ENCODE peak calls at places on chromosomes 16 and 17, in nine cellular contexts. One of them, this sample, is unnamed.

GRCh38 chr17:2688351-2689342 is 22.9 kb downstream of the CLUH start:
- DNase-seq in T-helper 22 cell: no peak
- DNase-seq in HuH-7: no peak
- DNase-seq in stimulated activated CD8-positive, alpha-beta memory T cell treated with anti-CD3 and anti-CD28 coated beads, Interleukin-4, amount 100 ng/mL, for 48 hours: peak
- DNase-seq in NCI-H2081: peak
- DNase-seq in stimulated activated CD4-positive, alpha-beta T cell treated with anti-CD3 and anti-CD28 coated beads, Interleukin-1b, Interleukin-23, amount 100 ng/mL, for 1 hour: no peak
- DNase-seq in posterior vena cava: no peak
- DNase-seq in hippocampal formation: no peak
- DNase-seq in left ventricle myocardium superior: peak
- DNase-seq in this sample: no peak

GRCh38 chr16:17846030-17846429 is 375.3 kb upstream of the XYLT1 start:
- DNase-seq in T-helper 22 cell: no peak
- DNase-seq in HuH-7: no peak
- DNase-seq in stimulated activated CD8-positive, alpha-beta memory T cell treated with anti-CD3 and anti-CD28 coated beads, Interleukin-4, amount 100 ng/mL, for 48 hours: no peak
- DNase-seq in NCI-H2081: no peak
- DNase-seq in stimulated activated CD4-positive, alpha-beta T cell treated with anti-CD3 and anti-CD28 coated beads, Interleukin-1b, Interleukin-23, amount 100 ng/mL, for 1 hour: no peak
- DNase-seq in posterior vena cava: no peak
- DNase-seq in hippocampal formation: no peak
- DNase-seq in left ventricle myocardium superior: no peak
- DNase-seq in this sample: no peak

GRCh38 chr17:54944796-54945195 is 23.7 kb downstream of the COX11 start:
- DNase-seq in T-helper 22 cell: no peak
- DNase-seq in HuH-7: no peak
- DNase-seq in stimulated activated CD8-positive, alpha-beta memory T cell treated with anti-CD3 and anti-CD28 coated beads, Interleukin-4, amount 100 ng/mL, for 48 hours: no peak
- DNase-seq in NCI-H2081: no peak
- DNase-seq in stimulated activated CD4-positive, alpha-beta T cell treated with anti-CD3 and anti-CD28 coated beads, Interleukin-1b, Interleukin-23, amount 100 ng/mL, for 1 hour: no peak
- DNase-seq in posterior vena cava: no peak
- DNase-seq in hippocampal formation: no peak
- DNase-seq in left ventricle myocardium superior: no peak
- DNase-seq in this sample: no peak

GRCh38 chr16:88992351-88993005 is 15.5 kb upstream of the CBFA2T3 start:
- DNase-seq in T-helper 22 cell: no peak
- DNase-seq in HuH-7: no peak
- DNase-seq in stimulated activated CD8-positive, alpha-beta memory T cell treated with anti-CD3 and anti-CD28 coated beads, Interleukin-4, amount 100 ng/mL, for 48 hours: no peak
- DNase-seq in NCI-H2081: no peak
- DNase-seq in stimulated activated CD4-positive, alpha-beta T cell treated with anti-CD3 and anti-CD28 coated beads, Interleukin-1b, Interleukin-23, amount 100 ng/mL, for 1 hour: no peak
- DNase-seq in posterior vena cava: no peak
- DNase-seq in hippocampal formation: no peak
- DNase-seq in left ventricle myocardium superior: no peak
- DNase-seq in this sample: no peak

GRCh38 chr17:68054296-68054900 is 18.9 kb downstream of the KPNA2 start:
- DNase-seq in T-helper 22 cell: no peak
- DNase-seq in HuH-7: no peak
- DNase-seq in stimulated activated CD8-positive, alpha-beta memory T cell treated with anti-CD3 and anti-CD28 coated beads, Interleukin-4, amount 100 ng/mL, for 48 hours: no peak
- DNase-seq in NCI-H2081: peak
- DNase-seq in stimulated activated CD4-positive, alpha-beta T cell treated with anti-CD3 and anti-CD28 coated beads, Interleukin-1b, Interleukin-23, amount 100 ng/mL, for 1 hour: no peak
- DNase-seq in posterior vena cava: no peak
- DNase-seq in hippocampal formation: no peak
- DNase-seq in left ventricle myocardium superior: no peak
- DNase-seq in this sample: no peak

GRCh38 chr17:49360796-49361128 is 1.3 kb downstream of the ZNF652 start:
- DNase-seq in T-helper 22 cell: no peak
- DNase-seq in HuH-7: no peak
- DNase-seq in stimulated activated CD8-positive, alpha-beta memory T cell treated with anti-CD3 and anti-CD28 coated beads, Interleukin-4, amount 100 ng/mL, for 48 hours: peak
- DNase-seq in NCI-H2081: no peak
- DNase-seq in stimulated activated CD4-positive, alpha-beta T cell treated with anti-CD3 and anti-CD28 coated beads, Interleukin-1b, Interleukin-23, amount 100 ng/mL, for 1 hour: no peak
- DNase-seq in posterior vena cava: no peak
- DNase-seq in hippocampal formation: no peak
- DNase-seq in left ventricle myocardium superior: no peak
- DNase-seq in this sample: no peak

GRCh38 chr17:35907691-35908090 is 22.9 kb downstream of the RDM1 start:
- DNase-seq in T-helper 22 cell: no peak
- DNase-seq in HuH-7: no peak
- DNase-seq in stimulated activated CD8-positive, alpha-beta memory T cell treated with anti-CD3 and anti-CD28 coated beads, Interleukin-4, amount 100 ng/mL, for 48 hours: no peak
- DNase-seq in NCI-H2081: no peak
- DNase-seq in stimulated activated CD4-positive, alpha-beta T cell treated with anti-CD3 and anti-CD28 coated beads, Interleukin-1b, Interleukin-23, amount 100 ng/mL, for 1 hour: no peak
- DNase-seq in posterior vena cava: no peak
- DNase-seq in hippocampal formation: no peak
- DNase-seq in left ventricle myocardium superior: no peak
- DNase-seq in this sample: no peak

GRCh38 chr17:79837888-79838540 is 1.2 kb downstream of the CBX4 start:
- DNase-seq in T-helper 22 cell: no peak
- DNase-seq in HuH-7: no peak
- DNase-seq in stimulated activated CD8-positive, alpha-beta memory T cell treated with anti-CD3 and anti-CD28 coated beads, Interleukin-4, amount 100 ng/mL, for 48 hours: peak
- DNase-seq in NCI-H2081: peak
- DNase-seq in stimulated activated CD4-positive, alpha-beta T cell treated with anti-CD3 and anti-CD28 coated beads, Interleukin-1b, Interleukin-23, amount 100 ng/mL, for 1 hour: no peak
- DNase-seq in posterior vena cava: no peak
- DNase-seq in hippocampal formation: no peak
- DNase-seq in left ventricle myocardium superior: no peak
- DNase-seq in this sample: peak

GRCh38 chr16:83785455-83785854 is 22.3 kb upstream of the HSBP1 start:
- DNase-seq in T-helper 22 cell: no peak
- DNase-seq in HuH-7: no peak
- DNase-seq in stimulated activated CD8-positive, alpha-beta memory T cell treated with anti-CD3 and anti-CD28 coated beads, Interleukin-4, amount 100 ng/mL, for 48 hours: no peak
- DNase-seq in NCI-H2081: no peak
- DNase-seq in stimulated activated CD4-positive, alpha-beta T cell treated with anti-CD3 and anti-CD28 coated beads, Interleukin-1b, Interleukin-23, amount 100 ng/mL, for 1 hour: no peak
- DNase-seq in posterior vena cava: no peak
- DNase-seq in hippocampal formation: no peak
- DNase-seq in left ventricle myocardium superior: no peak
- DNase-seq in this sample: no peak

GRCh38 chr17:18235743-18236256 is 10.4 kb downstream of the LLGL1 start:
- DNase-seq in T-helper 22 cell: no peak
- DNase-seq in HuH-7: no peak
- DNase-seq in stimulated activated CD8-positive, alpha-beta memory T cell treated with anti-CD3 and anti-CD28 coated beads, Interleukin-4, amount 100 ng/mL, for 48 hours: peak
- DNase-seq in NCI-H2081: no peak
- DNase-seq in stimulated activated CD4-positive, alpha-beta T cell treated with anti-CD3 and anti-CD28 coated beads, Interleukin-1b, Interleukin-23, amount 100 ng/mL, for 1 hour: no peak
- DNase-seq in posterior vena cava: no peak
- DNase-seq in hippocampal formation: no peak
- DNase-seq in left ventricle myocardium superior: no peak
- DNase-seq in this sample: peak

GRCh38 chr17:45136846-45137560 is 1.5 kb downstream of the ACBD4 start:
- DNase-seq in T-helper 22 cell: no peak
- DNase-seq in HuH-7: no peak
- DNase-seq in stimulated activated CD8-positive, alpha-beta memory T cell treated with anti-CD3 and anti-CD28 coated beads, Interleukin-4, amount 100 ng/mL, for 48 hours: no peak
- DNase-seq in NCI-H2081: no peak
- DNase-seq in stimulated activated CD4-positive, alpha-beta T cell treated with anti-CD3 and anti-CD28 coated beads, Interleukin-1b, Interleukin-23, amount 100 ng/mL, for 1 hour: no peak
- DNase-seq in posterior vena cava: peak
- DNase-seq in hippocampal formation: no peak
- DNase-seq in left ventricle myocardium superior: no peak
- DNase-seq in this sample: no peak

GRCh38 chr16:11585460-11586374 is 1.0 kb downstream of the LITAF start:
- DNase-seq in T-helper 22 cell: no peak
- DNase-seq in HuH-7: no peak
- DNase-seq in stimulated activated CD8-positive, alpha-beta memory T cell treated with anti-CD3 and anti-CD28 coated beads, Interleukin-4, amount 100 ng/mL, for 48 hours: peak
- DNase-seq in NCI-H2081: no peak
- DNase-seq in stimulated activated CD4-positive, alpha-beta T cell treated with anti-CD3 and anti-CD28 coated beads, Interleukin-1b, Interleukin-23, amount 100 ng/mL, for 1 hour: peak
- DNase-seq in posterior vena cava: peak
- DNase-seq in hippocampal formation: peak
- DNase-seq in left ventricle myocardium superior: peak
- DNase-seq in this sample: peak

GRCh38 chr16:17070882-17071592 is 399.7 kb downstream of the XYLT1 start:
- DNase-seq in T-helper 22 cell: peak
- DNase-seq in HuH-7: peak
- DNase-seq in stimulated activated CD8-positive, alpha-beta memory T cell treated with anti-CD3 and anti-CD28 coated beads, Interleukin-4, amount 100 ng/mL, for 48 hours: peak
- DNase-seq in NCI-H2081: peak
- DNase-seq in stimulated activated CD4-positive, alpha-beta T cell treated with anti-CD3 and anti-CD28 coated beads, Interleukin-1b, Interleukin-23, amount 100 ng/mL, for 1 hour: peak
- DNase-seq in posterior vena cava: no peak
- DNase-seq in hippocampal formation: peak
- DNase-seq in left ventricle myocardium superior: peak
- DNase-seq in this sample: peak

GRCh38 chr17:74153821-74154430 is 49.6 kb upstream of the RPL38 start:
- DNase-seq in T-helper 22 cell: no peak
- DNase-seq in HuH-7: no peak
- DNase-seq in stimulated activated CD8-positive, alpha-beta memory T cell treated with anti-CD3 and anti-CD28 coated beads, Interleukin-4, amount 100 ng/mL, for 48 hours: peak
- DNase-seq in NCI-H2081: no peak
- DNase-seq in stimulated activated CD4-positive, alpha-beta T cell treated with anti-CD3 and anti-CD28 coated beads, Interleukin-1b, Interleukin-23, amount 100 ng/mL, for 1 hour: no peak
- DNase-seq in posterior vena cava: no peak
- DNase-seq in hippocampal formation: no peak
- DNase-seq in left ventricle myocardium superior: no peak
- DNase-seq in this sample: no peak

GRCh38 chr16:57721765-57722499 is 13.6 kb upstream of the KATNB1 start:
- DNase-seq in T-helper 22 cell: no peak
- DNase-seq in HuH-7: no peak
- DNase-seq in stimulated activated CD8-positive, alpha-beta memory T cell treated with anti-CD3 and anti-CD28 coated beads, Interleukin-4, amount 100 ng/mL, for 48 hours: no peak
- DNase-seq in NCI-H2081: no peak
- DNase-seq in stimulated activated CD4-positive, alpha-beta T cell treated with anti-CD3 and anti-CD28 coated beads, Interleukin-1b, Interleukin-23, amount 100 ng/mL, for 1 hour: no peak
- DNase-seq in posterior vena cava: peak
- DNase-seq in hippocampal formation: no peak
- DNase-seq in left ventricle myocardium superior: no peak
- DNase-seq in this sample: no peak

GRCh38 chr16:27579086-27579980 is 29.4 kb downstream of the KATNIP start:
- DNase-seq in T-helper 22 cell: no peak
- DNase-seq in HuH-7: peak
- DNase-seq in stimulated activated CD8-positive, alpha-beta memory T cell treated with anti-CD3 and anti-CD28 coated beads, Interleukin-4, amount 100 ng/mL, for 48 hours: no peak
- DNase-seq in NCI-H2081: no peak
- DNase-seq in stimulated activated CD4-positive, alpha-beta T cell treated with anti-CD3 and anti-CD28 coated beads, Interleukin-1b, Interleukin-23, amount 100 ng/mL, for 1 hour: no peak
- DNase-seq in posterior vena cava: no peak
- DNase-seq in hippocampal formation: no peak
- DNase-seq in left ventricle myocardium superior: no peak
- DNase-seq in this sample: no peak

GRCh38 chr16:74468807-74469511 is 47.7 kb upstream of the CLEC18B start:
- DNase-seq in T-helper 22 cell: no peak
- DNase-seq in HuH-7: no peak
- DNase-seq in stimulated activated CD8-positive, alpha-beta memory T cell treated with anti-CD3 and anti-CD28 coated beads, Interleukin-4, amount 100 ng/mL, for 48 hours: no peak
- DNase-seq in NCI-H2081: no peak
- DNase-seq in stimulated activated CD4-positive, alpha-beta T cell treated with anti-CD3 and anti-CD28 coated beads, Interleukin-1b, Interleukin-23, amount 100 ng/mL, for 1 hour: no peak
- DNase-seq in posterior vena cava: no peak
- DNase-seq in hippocampal formation: no peak
- DNase-seq in left ventricle myocardium superior: no peak
- DNase-seq in this sample: no peak

GRCh38 chr16:2468142-2468724 is 2.9 kb upstream of the NTN3 start:
- DNase-seq in T-helper 22 cell: no peak
- DNase-seq in HuH-7: no peak
- DNase-seq in stimulated activated CD8-positive, alpha-beta memory T cell treated with anti-CD3 and anti-CD28 coated beads, Interleukin-4, amount 100 ng/mL, for 48 hours: no peak
- DNase-seq in NCI-H2081: peak
- DNase-seq in stimulated activated CD4-positive, alpha-beta T cell treated with anti-CD3 and anti-CD28 coated beads, Interleukin-1b, Interleukin-23, amount 100 ng/mL, for 1 hour: no peak
- DNase-seq in posterior vena cava: no peak
- DNase-seq in hippocampal formation: no peak
- DNase-seq in left ventricle myocardium superior: peak
- DNase-seq in this sample: peak

GRCh38 chr17:61253293-61253801 is 146.3 kb upstream of the TBX2 start:
- DNase-seq in T-helper 22 cell: no peak
- DNase-seq in HuH-7: no peak
- DNase-seq in stimulated activated CD8-positive, alpha-beta memory T cell treated with anti-CD3 and anti-CD28 coated beads, Interleukin-4, amount 100 ng/mL, for 48 hours: no peak
- DNase-seq in NCI-H2081: no peak
- DNase-seq in stimulated activated CD4-positive, alpha-beta T cell treated with anti-CD3 and anti-CD28 coated beads, Interleukin-1b, Interleukin-23, amount 100 ng/mL, for 1 hour: no peak
- DNase-seq in posterior vena cava: no peak
- DNase-seq in hippocampal formation: no peak
- DNase-seq in left ventricle myocardium superior: peak
- DNase-seq in this sample: no peak

GRCh38 chr17:78342438-78343098 is 17.3 kb downstream of the SOCS3 start:
- DNase-seq in T-helper 22 cell: no peak
- DNase-seq in HuH-7: no peak
- DNase-seq in stimulated activated CD8-positive, alpha-beta memory T cell treated with anti-CD3 and anti-CD28 coated beads, Interleukin-4, amount 100 ng/mL, for 48 hours: no peak
- DNase-seq in NCI-H2081: no peak
- DNase-seq in stimulated activated CD4-positive, alpha-beta T cell treated with anti-CD3 and anti-CD28 coated beads, Interleukin-1b, Interleukin-23, amount 100 ng/mL, for 1 hour: no peak
- DNase-seq in posterior vena cava: peak
- DNase-seq in hippocampal formation: peak
- DNase-seq in left ventricle myocardium superior: peak
- DNase-seq in this sample: no peak